ENCODE peak calls at places on chromosome 5, in five cellular contexts. F is endothelial cell, P is epithelial cell of esophagus, C is Calu3, J is AG04449. E is an unnamed sample.

GRCh38 chr5:131218392-131218791 is 45.5 kb upstream of the CDC42SE2 start:
- DNase-seq in F (no peak), P (peak), C (no peak), J (no peak), E (no peak)

GRCh38 chr5:157596449-157596848 is 20.9 kb upstream of the ADAM19 start:
- DNase-seq in F (no peak), P (no peak), C (no peak), J (no peak), E (no peak)

GRCh38 chr5:89374144-89374784 is 491.3 kb upstream of the MEF2C start:
- DNase-seq in F (no peak), P (no peak), C (no peak), J (no peak), E (no peak)

GRCh38 chr5:34743878-34744277 is 87.8 kb downstream of the RAI14 start:
- DNase-seq in F (no peak), P (peak), C (no peak), J (peak), E (no peak)

GRCh38 chr5:135353952-135354721 is 44.9 kb downstream of the MACROH2A1 start:
- DNase-seq in F (no peak), P (no peak), C (no peak), J (peak), E (no peak)

GRCh38 chr5:59021286-59021673 is 438.4 kb downstream of the RAB3C start:
- DNase-seq in F (no peak), P (no peak), C (no peak), J (no peak), E (no peak)

GRCh38 chr5:75367401-75367800 is 30.4 kb downstream of the HMGCR start:
- DNase-seq in F (no peak), P (no peak), C (no peak), J (peak), E (no peak)

GRCh38 chr5:72248352-72249032 is 71.5 kb downstream of the MRPS27 start:
- DNase-seq in F (no peak), P (peak), C (no peak), J (no peak), E (no peak)

GRCh38 chr5:3349704-3350565 is 245.7 kb upstream of the IRX1 start:
- DNase-seq in F (no peak), P (no peak), C (no peak), J (no peak), E (no peak)

GRCh38 chr5:77172713-77173328 is 37.7 kb upstream of the PDE8B start:
- DNase-seq in F (no peak), P (no peak), C (no peak), J (no peak), E (no peak)

GRCh38 chr5:136080483-136081180 is 51.8 kb downstream of the TGFBI start:
- DNase-seq in F (peak), P (peak), C (peak), J (peak), E (peak)

GRCh38 chr5:134464988-134465855 is 53.5 kb upstream of the CDKN2AIPNL start:
- DNase-seq in F (no peak), P (no peak), C (no peak), J (no peak), E (no peak)

GRCh38 chr5:81393430-81393782 is 528 bp downstream of the ACOT12 start:
- DNase-seq in F (no peak), P (no peak), C (no peak), J (no peak), E (no peak)

GRCh38 chr5:114332925-114333324 is 28.9 kb upstream of the KCNN2 start:
- DNase-seq in F (no peak), P (no peak), C (no peak), J (no peak), E (no peak)

GRCh38 chr5:61010759-61011460 is 65.9 kb downstream of the NDUFAF2 start:
- DNase-seq in F (peak), P (peak), C (no peak), J (no peak), E (no peak)

GRCh38 chr5:17317499-17317898 is 100.1 kb downstream of the BASP1 start:
- DNase-seq in F (no peak), P (no peak), C (no peak), J (no peak), E (no peak)

GRCh38 chr5:61304611-61305369 is 27.3 kb upstream of the ZSWIM6 start:
- DNase-seq in F (no peak), P (peak), C (peak), J (no peak), E (no peak)

GRCh38 chr5:151251001-151251551 is 1.9 kb upstream of the GM2A start:
- DNase-seq in F (no peak), P (no peak), C (no peak), J (no peak), E (no peak)

GRCh38 chr5:78649220-78649700 is 688 bp upstream of the LHFPL2 start:
- DNase-seq in F (no peak), P (no peak), C (peak), J (no peak), E (no peak)

GRCh38 chr5:77852514-77853352 is 76.6 kb upstream of the TBCA start:
- DNase-seq in F (peak), P (no peak), C (no peak), J (peak), E (peak)

GRCh38 chr5:169581580-169582227 is 1.9 kb upstream of the SPDL1 start:
- DNase-seq in F (peak), P (peak), C (peak), J (no peak), E (peak)

GRCh38 chr5:8943301-8943700 is 602.6 kb downstream of the SEMA5A start:
- DNase-seq in F (no peak), P (no peak), C (no peak), J (no peak), E (no peak)

GRCh38 chr5:142486581-142486980 is 161.8 kb upstream of the SPRY4 start:
- DNase-seq in F (no peak), P (peak), C (peak), J (no peak), E (no peak)

GRCh38 chr5:179926657-179927056 is 19.0 kb upstream of the TBC1D9B start:
- DNase-seq in F (no peak), P (no peak), C (no peak), J (no peak), E (no peak)

GRCh38 chr5:91864902-91865420 is 481.8 kb upstream of the ARRDC3 start:
- DNase-seq in F (no peak), P (no peak), C (no peak), J (no peak), E (no peak)

DNA sequence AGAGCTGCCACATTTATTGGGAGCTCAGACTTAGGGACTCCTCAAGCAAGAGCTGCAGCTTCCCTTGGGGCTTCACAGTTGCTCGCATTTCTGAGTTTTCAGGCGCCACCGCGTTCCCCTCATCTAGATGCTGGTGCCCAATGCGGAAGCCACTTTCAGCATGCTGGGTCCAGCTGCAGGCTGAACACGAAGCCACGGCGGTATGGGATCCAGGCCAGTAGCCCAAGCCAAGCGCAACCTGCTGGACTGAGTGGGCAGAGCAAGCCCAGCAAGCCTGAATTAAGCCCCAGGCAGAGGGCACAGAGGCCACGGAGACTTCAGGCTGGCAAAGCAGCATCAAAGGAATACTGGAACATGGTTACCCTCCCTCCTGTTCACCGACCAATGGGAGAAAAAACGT is 391.5 kb downstream of the HTR1A start:
- DNase-seq in F (no peak), P (no peak), C (no peak), J (no peak), E (no peak)
- TF ChIP-seq CTCF in F (no peak), P (no peak), C (no peak), J (no peak), E (no peak)

GRCh38 chr5:41433552-41434181 is 76.7 kb downstream of the PLCXD3 start:
- DNase-seq in F (no peak), P (peak), C (no peak), J (no peak), E (no peak)
- TF ChIP-seq CTCF in F (peak), P (peak), C (no peak), J (peak), E (no peak)

GRCh38 chr5:122154910-122155309 is 25.6 kb downstream of the ZNF474 start:
- DNase-seq in F (no peak), P (no peak), C (no peak), J (peak), E (no peak)
- TF ChIP-seq CTCF in F (no peak), P (no peak), C (no peak), J (no peak), E (no peak)

GRCh38 chr5:80269991-80270438 is 14.2 kb upstream of the SERINC5 start:
- DNase-seq in F (no peak), P (no peak), C (no peak), J (no peak), E (no peak)

GRCh38 chr5:80276186-80276585 is 20.3 kb upstream of the SERINC5 start:
- DNase-seq in F (no peak), P (no peak), C (no peak), J (no peak), E (no peak)

DNA sequence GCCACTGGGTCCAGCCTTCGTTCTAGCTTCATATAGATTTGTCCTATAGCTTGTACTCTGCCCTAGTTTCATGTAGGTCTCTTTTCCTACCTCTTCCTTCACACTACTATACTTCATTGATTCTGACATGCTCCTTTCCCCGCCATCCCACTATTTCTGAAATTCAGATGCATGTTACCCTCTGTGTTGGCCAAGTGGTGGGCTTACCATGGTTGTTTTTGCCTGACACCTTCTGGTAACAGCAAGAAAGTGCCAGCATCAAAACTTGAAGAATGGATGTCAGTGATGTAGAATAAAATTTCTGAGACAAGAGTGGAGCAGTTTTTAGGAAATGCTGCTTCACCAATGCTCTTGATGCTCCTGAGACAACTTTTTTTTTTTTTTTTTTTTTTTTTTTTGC is 19.5 kb upstream of the SERINC5 start:
- DNase-seq in F (peak), P (peak), C (peak), J (no peak), E (no peak)
- TF ChIP-seq CTCF in F (peak), P (peak), C (peak), J (peak), E (peak)

DNA sequence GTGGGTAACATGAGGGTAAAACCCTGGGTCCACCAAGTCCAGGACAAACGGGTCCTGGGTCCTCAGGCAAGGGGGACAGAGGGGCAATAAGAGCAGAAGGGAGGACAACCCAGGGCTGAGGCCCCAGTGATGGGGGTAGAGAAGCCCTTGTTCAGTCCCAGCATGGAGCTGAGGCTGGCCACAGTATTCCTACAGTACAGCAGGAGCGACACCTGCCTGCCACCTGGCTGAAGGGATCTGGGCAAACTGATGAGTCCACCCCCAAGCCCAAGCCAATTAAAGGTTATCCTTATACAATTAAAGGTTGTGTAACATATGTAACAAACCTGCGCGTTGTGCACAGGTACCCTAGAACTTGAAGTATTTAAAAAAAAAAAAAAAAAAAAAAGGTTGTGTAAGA is 97.7 kb upstream of the LRRTM2 start:
- DNase-seq in F (no peak), P (no peak), C (no peak), J (no peak), E (no peak)
- TF ChIP-seq CTCF in F (no peak), P (no peak), C (no peak), J (no peak), E (no peak)

DNA sequence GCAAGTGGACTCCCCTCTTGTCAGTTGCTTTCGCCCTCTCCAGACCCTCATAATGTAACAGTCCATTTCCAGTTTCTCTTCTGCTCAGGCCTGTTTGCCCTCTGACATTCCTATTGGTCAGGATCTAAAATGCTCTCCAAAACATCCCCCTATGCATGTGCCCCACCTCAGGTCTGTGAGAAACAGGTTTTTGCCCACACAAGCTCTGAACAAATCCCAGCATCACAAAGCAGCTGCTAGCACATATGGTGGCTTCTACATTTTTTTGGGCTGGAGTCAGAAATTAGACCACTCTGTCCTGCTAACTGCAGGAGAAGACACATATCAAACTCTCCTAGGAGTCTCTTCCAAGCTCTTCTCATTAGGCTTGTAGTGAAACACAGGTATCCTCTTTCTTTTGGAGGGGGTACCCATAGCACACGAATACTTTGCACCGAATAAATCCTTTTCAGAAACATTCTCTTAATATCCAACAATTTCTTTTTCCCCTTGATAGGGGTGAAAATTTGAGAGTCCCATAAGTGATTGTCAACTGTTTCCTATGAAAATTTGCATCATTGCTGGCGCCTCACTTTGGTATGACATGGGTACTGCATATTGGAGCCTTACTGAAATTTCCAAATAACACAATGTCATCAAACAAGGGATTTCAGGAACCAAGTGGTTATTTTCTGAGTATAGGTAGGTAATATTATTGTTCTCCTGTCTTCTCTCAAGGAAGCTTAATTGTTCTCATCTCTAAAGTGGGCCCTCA is 19.3 kb upstream of the HSPA9 start:
- DNase-seq in F (no peak), P (peak), C (no peak), J (no peak), E (no peak)
- TF ChIP-seq CTCF in F (peak), P (peak), C (peak), J (peak), E (peak)

E was measured in GM10248.